ENCODE peak calls at places on chromosomes 16 and 17, in eight cellular contexts. Q is thoracic aorta, M is MM.1S, B is PC-3, U is uterus, X is fibroblast of the aortic adventitia, D is BE2C, O is epithelial cell of esophagus. K is an unnamed sample.

GRCh38 chr17:4497101-4497824 is 1.4 kb upstream of the SPNS2 start:
- DNase-seq in O (peak; percentile 71), M (peak; percentile 70), D (no peak), B (peak; percentile 79), X (no peak), Q (peak; percentile 47), U (no peak), K (no peak)

GRCh38 chr16:69917739-69918138 is 33.4 kb upstream of the CLEC18A start:
- DNase-seq in D (no peak), X (peak; percentile 99), O (peak; percentile 92), B (peak; percentile 91), U (peak; percentile 73), M (no peak), Q (no peak), K (no peak)

GRCh38 chr17:73841431-73842060 is 197.3 kb upstream of the SDK2 start:
- DNase-seq in U (no peak), O (no peak), D (peak; percentile 63), M (no peak), Q (no peak), B (peak; percentile 47), X (no peak), K (no peak)

GRCh38 chr17:15319461-15319860 is 21.9 kb downstream of the TEKT3 start:
- DNase-seq in Q (no peak), X (no peak), B (no peak), M (no peak), O (no peak), D (no peak), U (no peak), K (no peak)

GRCh38 chr17:17702370-17702769 is 21.1 kb downstream of the RAI1 start:
- DNase-seq in Q (no peak), B (no peak), O (no peak), U (no peak), X (no peak), M (no peak), D (no peak), K (no peak)

GRCh38 chr17:19337712-19338023 is 24.9 kb downstream of the B9D1 start:
- DNase-seq in M (no peak), Q (no peak), U (no peak), D (no peak), B (no peak), O (no peak), X (peak; percentile 9), K (no peak)

GRCh38 chr17:32503251-32504165 is 16.7 kb downstream of the CDK5R1 start:
- DNase-seq in U (no peak), M (peak; percentile 76), B (peak; percentile 16), X (no peak), D (no peak), Q (no peak), O (peak; percentile 75), K (no peak)

GRCh38 chr17:49629447-49629846 is 48.5 kb downstream of the SPOP start:
- DNase-seq in U (no peak), Q (no peak), B (no peak), X (peak; percentile 31), M (no peak), O (no peak), D (no peak), K (no peak)

GRCh38 chr16:15856217-15856616 is 611 bp downstream of the MYH11 start:
- DNase-seq in D (no peak), U (no peak), O (no peak), B (no peak), Q (no peak), M (no peak), X (no peak), K (no peak)

GRCh38 chr16:66874079-66874775 is 6.1 kb upstream of the PDP2 start:
- DNase-seq in O (no peak), U (no peak), Q (no peak), X (peak; percentile 65), D (no peak), B (peak; percentile 8), M (no peak), K (no peak)

GRCh38 chr16:57061084-57061905 is 31.1 kb upstream of the CPNE2 start:
- DNase-seq in X (peak; percentile 64), Q (peak; percentile 33), M (no peak), D (peak; percentile 75), O (peak; percentile 61), B (peak; percentile 30), U (peak; percentile 72), K (peak; percentile 55)

GRCh38 chr17:77592503-77592902 is 366.0 kb upstream of the TNRC6C start:
- DNase-seq in X (no peak), D (peak; percentile 40), B (no peak), Q (no peak), U (no peak), M (no peak), O (no peak), K (no peak)

DNA sequence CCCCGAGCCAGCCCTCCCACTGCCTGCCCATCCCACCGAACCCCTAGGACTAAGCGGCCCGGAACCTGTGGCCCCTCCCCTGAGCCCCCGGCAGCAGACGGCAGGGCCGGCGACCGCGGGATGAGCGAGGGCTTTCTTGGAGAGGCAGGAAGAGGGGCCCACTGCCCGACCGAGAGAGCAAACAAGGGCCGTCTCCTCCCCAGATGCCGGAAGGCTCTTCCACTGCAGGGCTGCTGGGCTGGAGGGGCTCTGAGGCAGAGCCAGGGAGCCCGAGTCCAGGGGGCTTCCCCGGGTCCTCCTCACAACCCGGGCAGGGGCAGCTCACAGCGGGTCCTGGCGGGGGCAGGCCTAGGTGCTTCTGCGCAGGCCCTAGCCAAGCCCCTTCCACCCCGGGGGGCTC is 2.9 kb downstream of the PERCC1 start:
- DNase-seq in O (no peak), M (no peak), B (no peak), D (peak; percentile 9), U (no peak), Q (no peak), X (no peak), K (peak; percentile 16)
- TF ChIP-seq CTCF in O (no peak), M (no peak), B (no peak), D (no peak), U (no peak), Q (no peak), X (no peak), K (no peak)

GRCh38 chr16:85485379-85485778 is 127.7 kb upstream of the GSE1 start:
- DNase-seq in O (no peak), M (no peak), Q (no peak), B (no peak), D (no peak), X (no peak), U (no peak), K (no peak)
- TF ChIP-seq CTCF in O (no peak), M (no peak), Q (no peak), B (no peak), D (no peak), X (no peak), U (no peak), K (no peak)

GRCh38 chr17:75927286-75927922 is 13.4 kb downstream of the FBF1 start:
- DNase-seq in M (peak; percentile 17), O (peak; percentile 74), X (peak; percentile 7), U (no peak), D (peak; percentile 46), B (no peak), Q (no peak), K (no peak)
- TF ChIP-seq CTCF in M (peak; percentile 34), O (peak; percentile 61), X (peak; percentile 27), U (no peak), D (peak; percentile 37), B (peak; percentile 50), Q (no peak), K (peak; percentile 31)

GRCh38 chr17:27206447-27206846 is 87.5 kb upstream of the WSB1 start:
- DNase-seq in O (peak; percentile 15), B (no peak), U (no peak), D (no peak), X (no peak), Q (no peak), M (no peak), K (no peak)
- TF ChIP-seq CTCF in O (peak; percentile 28), B (peak; percentile 42), U (no peak), D (peak; percentile 28), X (no peak), Q (no peak), M (peak; percentile 20), K (no peak)

GRCh38 chr16:83040174-83040573 is 413.4 kb downstream of the CDH13 start:
- DNase-seq in Q (no peak), O (peak; percentile 68), X (no peak), D (no peak), U (no peak), M (no peak), B (no peak), K (no peak)
- TF ChIP-seq CTCF in Q (no peak), O (no peak), X (no peak), D (no peak), U (no peak), M (no peak), B (no peak), K (no peak)

DNA sequence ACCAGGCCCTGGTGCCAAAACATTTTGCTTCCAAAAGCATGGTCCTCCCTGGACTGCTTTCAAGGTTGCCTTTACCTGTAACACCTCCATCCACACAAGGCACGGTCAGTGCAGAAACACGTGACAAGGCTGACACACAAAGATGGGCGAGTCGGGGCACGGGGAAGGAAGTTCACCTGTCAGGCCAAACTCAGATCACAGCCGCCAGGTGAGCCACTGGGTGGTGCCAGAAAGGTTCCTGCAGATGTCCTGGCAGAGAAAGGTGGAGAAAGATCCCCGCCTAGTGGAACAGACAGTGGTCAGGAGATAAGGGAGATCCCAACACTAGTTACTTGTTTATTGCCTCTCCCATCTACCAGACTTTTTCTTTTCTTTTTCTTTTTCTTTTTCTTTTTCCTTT is 155.3 kb downstream of the AIPL1 start:
- DNase-seq in U (no peak), M (peak; percentile 86), B (peak; percentile 87), O (peak; percentile 77), X (no peak), D (no peak), Q (no peak), K (no peak)
- TF ChIP-seq CTCF in U (no peak), M (peak; percentile 83), B (peak; percentile 80), O (peak; percentile 56), X (no peak), D (no peak), Q (no peak), K (no peak)